ENCODE peak calls at places on chromosomes 3 and 15, in six cellular contexts. N is SIG-M5; Y is activated CD4-positive, alpha-beta T cell treated with anti-CD3 and anti-CD28 coated beads, Interleukin-2, amount 50 U/mL, for 24 hours; P is NCI-H446 treated with DMSO at 0.1 percent for 48 hours; S is activated naive CD4-positive, alpha-beta T cell treated with Interleukin-2 at 50 U/mL for 16 hours; C is NCI-H2029 treated with DMSO at 0.1 percent for 48 hours. O is an unnamed sample.

GRCh38 chr15:90957105-90957790 is 2.6 kb downstream of the RCCD1 start:
- DNase-seq in S (no peak), N (no peak), C (no peak), Y (no peak), P (no peak), O (no peak)

GRCh38 chr3:44235604-44236484 is 5.8 kb upstream of the TOPAZ1 start:
- DNase-seq in Y (peak), C (peak), P (peak), N (peak), S (peak), O (no peak)

GRCh38 chr15:60854858-60855568 is 374.1 kb downstream of the RORA start:
- DNase-seq in Y (no peak), P (no peak), C (no peak), N (no peak), S (no peak), O (no peak)

GRCh38 chr3:100261481-100261903 is 700 bp downstream of the TBC1D23 start:
- DNase-seq in C (no peak), S (no peak), N (no peak), P (no peak), Y (no peak), O (no peak)

GRCh38 chr3:173502983-173503568 is 105.5 kb downstream of the NLGN1 start:
- DNase-seq in S (no peak), P (peak), N (no peak), C (peak), Y (no peak), O (no peak)

GRCh38 chr3:14540209-14540575 is at the start of gene GRIP2:
- DNase-seq in S (no peak), Y (no peak), P (no peak), C (no peak), N (no peak), O (no peak)

GRCh38 chr15:74385442-74386132 is 18.1 kb upstream of the CYP11A1 start:
- DNase-seq in N (no peak), S (no peak), C (no peak), Y (no peak), P (no peak), O (no peak)

GRCh38 chr15:51299187-51300015 is 39.0 kb downstream of the CYP19A1 start:
- DNase-seq in P (no peak), C (peak), Y (no peak), S (no peak), N (no peak), O (no peak)

GRCh38 chr15:43118276-43118675 is 12.4 kb upstream of the UBR1 start:
- DNase-seq in N (no peak), Y (no peak), S (no peak), P (no peak), C (no peak), O (no peak)

GRCh38 chr15:88911766-88912118 is 1.4 kb downstream of the MFGE8 start:
- DNase-seq in N (no peak), C (no peak), P (no peak), Y (no peak), S (no peak), O (no peak)

GRCh38 chr3:177824190-177824786 is 627.0 kb upstream of the TBL1XR1 start:
- DNase-seq in N (no peak), P (no peak), C (no peak), Y (no peak), S (no peak), O (no peak)

GRCh38 chr3:197298858-197299854 is 744 bp upstream of the DLG1 start:
- DNase-seq in S (peak), P (no peak), N (no peak), C (peak), Y (peak), O (no peak)

GRCh38 chr3:72271215-72271614 is 486.3 kb upstream of the PROK2 start:
- DNase-seq in C (no peak), N (no peak), Y (no peak), S (no peak), P (no peak), O (no peak)

GRCh38 chr3:13022348-13023250 is 50.6 kb downstream of the IQSEC1 start:
- DNase-seq in N (no peak), P (peak), Y (no peak), S (no peak), C (no peak), O (no peak)

GRCh38 chr15:70266412-70267089 is 168.8 kb upstream of the TLE3 start:
- DNase-seq in N (no peak), Y (no peak), P (no peak), C (no peak), S (no peak), O (peak)

GRCh38 chr3:514206-514605 is 317.6 kb downstream of the CHL1 start:
- DNase-seq in S (no peak), N (no peak), P (no peak), Y (no peak), C (no peak), O (no peak)

GRCh38 chr3:9302425-9303181 is 53.2 kb upstream of the SRGAP3 start:
- DNase-seq in C (peak), S (peak), Y (peak), N (no peak), P (peak), O (peak)

GRCh38 chr3:46849686-46850467 is 13.4 kb downstream of the MYL3 start:
- DNase-seq in Y (no peak), P (no peak), S (no peak), N (no peak), C (no peak), O (no peak)

GRCh38 chr15:65259367-65259781 is 27.3 kb downstream of the PARP16 start:
- DNase-seq in Y (no peak), C (no peak), S (no peak), P (no peak), N (no peak), O (no peak)